ENCODE peak calls at places on chromosomes 3 and 15, in eight cellular contexts. Z is Caco-2, Y is GM12864, C is psoas muscle, E is PC-3, S is heart right ventricle, M is GM13977, N is Calu3. P is an unnamed sample.

GRCh38 chr3:28286595-28286994 is 45.2 kb downstream of the CMC1 start:
- DNase-seq in Z (no peak), Y (no peak), C (no peak), E (peak), S (no peak), M (peak), N (no peak), P (peak)

GRCh38 chr3:2568073-2568671 is 469.5 kb downstream of the CNTN4 start:
- DNase-seq in Z (no peak), Y (no peak), C (no peak), E (no peak), S (no peak), M (no peak), N (no peak), P (no peak)

GRCh38 chr3:164155386-164155785 is 922.9 kb downstream of the SI start:
- DNase-seq in Z (no peak), Y (no peak), C (no peak), E (peak), S (no peak), M (no peak), N (no peak), P (no peak)

GRCh38 chr3:7433073-7433472 is 572.2 kb downstream of the GRM7 start:
- DNase-seq in Z (no peak), Y (no peak), C (no peak), E (no peak), S (no peak), M (no peak), N (no peak), P (no peak)

GRCh38 chr3:112873632-112874031 is 27.0 kb upstream of the CD200R1L start:
- DNase-seq in Z (no peak), Y (no peak), C (no peak), E (no peak), S (no peak), M (peak), N (no peak), P (no peak)

GRCh38 chr3:186406669-186407635 is 44.9 kb upstream of the DGKG start:
- DNase-seq in Z (no peak), Y (no peak), C (peak), E (no peak), S (peak), M (no peak), N (no peak), P (no peak)

GRCh38 chr15:62760506-62760905 is 282.0 kb upstream of the TPM1 start:
- DNase-seq in Z (no peak), Y (no peak), C (no peak), E (no peak), S (no peak), M (no peak), N (no peak), P (no peak)

GRCh38 chr3:134445631-134446030 is 40.2 kb downstream of the ANAPC13 start:
- DNase-seq in Z (no peak), Y (no peak), C (no peak), E (no peak), S (no peak), M (no peak), N (no peak), P (peak)

GRCh38 chr3:178971614-178972013 is 100.0 kb downstream of the ZMAT3 start:
- DNase-seq in Z (peak), Y (no peak), C (no peak), E (peak), S (no peak), M (no peak), N (peak), P (no peak)

GRCh38 chr15:73282567-73283200 is 86.1 kb downstream of the HCN4 start:
- DNase-seq in Z (no peak), Y (no peak), C (no peak), E (no peak), S (no peak), M (no peak), N (no peak), P (no peak)

GRCh38 chr15:80953953-80954778 is 35.5 kb downstream of the MESD start:
- DNase-seq in Z (no peak), Y (no peak), C (no peak), E (peak), S (no peak), M (no peak), N (no peak), P (no peak)

GRCh38 chr3:66572938-66573710 is 72.3 kb upstream of the LRIG1 start:
- DNase-seq in Z (no peak), Y (no peak), C (no peak), E (no peak), S (no peak), M (no peak), N (peak), P (no peak)

GRCh38 chr3:30628931-30629590 is 22.7 kb downstream of the TGFBR2 start:
- DNase-seq in Z (no peak), Y (no peak), C (no peak), E (no peak), S (no peak), M (no peak), N (no peak), P (no peak)

GRCh38 chr3:150203273-150203672 is 204.8 kb upstream of the TSC22D2 start:
- DNase-seq in Z (no peak), Y (no peak), C (no peak), E (no peak), S (no peak), M (no peak), N (no peak), P (no peak)

GRCh38 chr15:39466428-39466827 is 114.5 kb upstream of the THBS1 start:
- DNase-seq in Z (no peak), Y (no peak), C (peak), E (no peak), S (peak), M (no peak), N (no peak), P (no peak)

GRCh38 chr15:38536201-38536676 is 28.4 kb downstream of the RASGRP1 start:
- DNase-seq in Z (no peak), Y (no peak), C (peak), E (no peak), S (peak), M (no peak), N (no peak), P (peak)

GRCh38 chr3:7682822-7683229 is 818.8 kb upstream of the LMCD1 start:
- DNase-seq in Z (no peak), Y (no peak), C (peak), E (no peak), S (no peak), M (no peak), N (peak), P (peak)

GRCh38 chr15:45665261-45665660 is 30.4 kb downstream of the SQOR start:
- DNase-seq in Z (no peak), Y (no peak), C (no peak), E (no peak), S (no peak), M (no peak), N (no peak), P (no peak)

GRCh38 chr15:34583399-34584320 is at the start of gene GOLGA8B:
- DNase-seq in Z (peak), Y (peak), C (peak), E (peak), S (peak), M (peak), N (peak), P (peak)

GRCh38 chr3:143652118-143652517 is 196.2 kb downstream of the SLC9A9 start:
- DNase-seq in Z (no peak), Y (no peak), C (no peak), E (no peak), S (no peak), M (no peak), N (no peak), P (no peak)

GRCh38 chr3:143650120-143650519 is 198.1 kb downstream of the SLC9A9 start:
- DNase-seq in Z (no peak), Y (no peak), C (no peak), E (no peak), S (no peak), M (no peak), N (no peak), P (no peak)

GRCh38 chr3:143650827-143651226 is 197.4 kb downstream of the SLC9A9 start:
- DNase-seq in Z (no peak), Y (no peak), C (no peak), E (no peak), S (no peak), M (no peak), N (no peak), P (no peak)

GRCh38 chr3:143648218-143648617 is 200.1 kb downstream of the SLC9A9 start:
- DNase-seq in Z (no peak), Y (no peak), C (no peak), E (no peak), S (no peak), M (no peak), N (no peak), P (no peak)

DNA sequence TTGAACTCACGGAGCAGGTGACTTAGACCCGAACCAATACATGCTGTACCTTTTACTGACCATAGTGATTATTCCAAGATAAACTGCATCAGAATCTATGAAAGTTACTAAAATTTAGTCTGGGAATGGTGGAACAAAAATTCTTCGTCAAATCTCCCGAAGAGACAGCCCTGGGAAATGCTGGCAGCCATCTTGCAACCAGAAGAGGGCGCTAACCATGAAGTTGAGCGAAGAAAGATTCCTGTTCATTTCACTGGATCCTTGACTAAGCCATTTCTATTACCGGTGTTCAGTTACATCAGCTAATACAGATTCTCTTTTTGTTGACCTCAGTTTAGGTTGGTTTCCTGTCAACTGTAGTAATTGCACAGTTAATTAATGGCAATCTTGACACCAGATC is 199.6 kb downstream of the SLC9A9 start:
- DNase-seq in Z (no peak), Y (no peak), C (no peak), E (peak), S (no peak), M (no peak), N (peak), P (no peak)
- TF ChIP-seq CTCF in Z (peak), Y (peak), C (no peak), E (peak), S (peak), M (peak), N (peak), P (peak)

GRCh38 chr3:101544181-101544850 is 17.4 kb upstream of the TRMT10C start:
- DNase-seq in Z (no peak), Y (no peak), C (no peak), E (peak), S (no peak), M (no peak), N (no peak), P (no peak)
- TF ChIP-seq CTCF in Z (peak), Y (no peak), C (peak), E (peak), S (no peak), M (no peak), N (no peak), P (peak)

GRCh38 chr3:136351905-136352304 is 101.8 kb downstream of the PCCB start:
- DNase-seq in Z (no peak), Y (no peak), C (no peak), E (peak), S (no peak), M (no peak), N (no peak), P (no peak)
- TF ChIP-seq CTCF in Z (no peak), Y (peak), C (no peak), E (peak), S (no peak), M (peak), N (peak), P (no peak)

GRCh38 chr3:55486101-55486856 is 827 bp downstream of the WNT5A start:
- DNase-seq in Z (no peak), Y (no peak), C (peak), E (peak), S (peak), M (no peak), N (no peak), P (peak)

GRCh38 chr3:55488398-55489055 is 1.4 kb upstream of the WNT5A start:
- DNase-seq in Z (no peak), Y (peak), C (peak), E (peak), S (peak), M (peak), N (peak), P (peak)

GRCh38 chr3:55485208-55485791 is 1.8 kb downstream of the WNT5A start:
- DNase-seq in Z (peak), Y (peak), C (peak), E (peak), S (peak), M (peak), N (peak), P (peak)

GRCh38 chr3:55487376-55488241 is 503 bp upstream of the WNT5A start:
- DNase-seq in Z (no peak), Y (no peak), C (peak), E (peak), S (peak), M (peak), N (peak), P (peak)

GRCh38 chr3:55486857-55487375 is at the start of gene WNT5A:
- DNase-seq in Z (no peak), Y (no peak), C (peak), E (peak), S (peak), M (no peak), N (no peak), P (peak)
- TF ChIP-seq CTCF in Z (no peak), Y (no peak), C (no peak), E (no peak), S (no peak), M (no peak), N (no peak), P (no peak)

P was measured in astrocyte of the spinal cord.